ENCODE peak calls at places on chromosome 9, in seven cellular contexts. One of them, this sample, is unnamed.

GRCh38 chr9:126058631-126059030 is 268.0 kb upstream of the MVB12B start:
- DNase-seq in stromal cell of bone marrow: no peak
- DNase-seq in anterior cingulate cortex: no peak
- DNase-seq in ACHN: no peak
- DNase-seq in esophagus muscularis mucosa: no peak
- DNase-seq in ureter: no peak
- DNase-seq in stimulated activated CD4-positive, alpha-beta T cell treated with anti-CD3 and anti-CD28 coated beads, Interleukin-1b, Interleukin-23, amount 100 ng/mL, for 1 hour: no peak
- DNase-seq in this sample: no peak

GRCh38 chr9:130766904-130767262 is 68.2 kb upstream of the ABL1 start:
- DNase-seq in stromal cell of bone marrow: no peak
- DNase-seq in anterior cingulate cortex: no peak
- DNase-seq in ACHN: no peak
- DNase-seq in esophagus muscularis mucosa: no peak
- DNase-seq in ureter: no peak
- DNase-seq in stimulated activated CD4-positive, alpha-beta T cell treated with anti-CD3 and anti-CD28 coated beads, Interleukin-1b, Interleukin-23, amount 100 ng/mL, for 1 hour: no peak
- DNase-seq in this sample: no peak

GRCh38 chr9:72588336-72588735 is 66.9 kb downstream of the TMC1 start:
- DNase-seq in stromal cell of bone marrow: no peak
- DNase-seq in anterior cingulate cortex: peak
- DNase-seq in ACHN: no peak
- DNase-seq in esophagus muscularis mucosa: no peak
- DNase-seq in ureter: no peak
- DNase-seq in stimulated activated CD4-positive, alpha-beta T cell treated with anti-CD3 and anti-CD28 coated beads, Interleukin-1b, Interleukin-23, amount 100 ng/mL, for 1 hour: no peak
- DNase-seq in this sample: no peak

GRCh38 chr9:1050125-1050895 is at the start of gene DMRT2:
- DNase-seq in stromal cell of bone marrow: peak
- DNase-seq in anterior cingulate cortex: peak
- DNase-seq in ACHN: peak
- DNase-seq in esophagus muscularis mucosa: peak
- DNase-seq in ureter: peak
- DNase-seq in stimulated activated CD4-positive, alpha-beta T cell treated with anti-CD3 and anti-CD28 coated beads, Interleukin-1b, Interleukin-23, amount 100 ng/mL, for 1 hour: no peak
- DNase-seq in this sample: peak

GRCh38 chr9:77156646-77157371 is 20.5 kb upstream of the VPS13A start:
- DNase-seq in stromal cell of bone marrow: no peak
- DNase-seq in anterior cingulate cortex: no peak
- DNase-seq in ACHN: no peak
- DNase-seq in esophagus muscularis mucosa: no peak
- DNase-seq in ureter: no peak
- DNase-seq in stimulated activated CD4-positive, alpha-beta T cell treated with anti-CD3 and anti-CD28 coated beads, Interleukin-1b, Interleukin-23, amount 100 ng/mL, for 1 hour: no peak
- DNase-seq in this sample: no peak

GRCh38 chr9:82763631-82764030 is 299.3 kb downstream of the RASEF start:
- DNase-seq in stromal cell of bone marrow: no peak
- DNase-seq in anterior cingulate cortex: no peak
- DNase-seq in ACHN: no peak
- DNase-seq in esophagus muscularis mucosa: no peak
- DNase-seq in ureter: no peak
- DNase-seq in stimulated activated CD4-positive, alpha-beta T cell treated with anti-CD3 and anti-CD28 coated beads, Interleukin-1b, Interleukin-23, amount 100 ng/mL, for 1 hour: no peak
- DNase-seq in this sample: no peak

GRCh38 chr9:112012026-112012902 is 115.7 kb downstream of the UGCG start:
- DNase-seq in stromal cell of bone marrow: peak
- DNase-seq in anterior cingulate cortex: peak
- DNase-seq in ACHN: peak
- DNase-seq in esophagus muscularis mucosa: no peak
- DNase-seq in ureter: peak
- DNase-seq in stimulated activated CD4-positive, alpha-beta T cell treated with anti-CD3 and anti-CD28 coated beads, Interleukin-1b, Interleukin-23, amount 100 ng/mL, for 1 hour: no peak
- DNase-seq in this sample: peak

GRCh38 chr9:38224941-38225340 is 155.9 kb upstream of the SHB start:
- DNase-seq in stromal cell of bone marrow: no peak
- DNase-seq in anterior cingulate cortex: no peak
- DNase-seq in ACHN: no peak
- DNase-seq in esophagus muscularis mucosa: no peak
- DNase-seq in ureter: peak
- DNase-seq in stimulated activated CD4-positive, alpha-beta T cell treated with anti-CD3 and anti-CD28 coated beads, Interleukin-1b, Interleukin-23, amount 100 ng/mL, for 1 hour: no peak
- DNase-seq in this sample: no peak

GRCh38 chr9:2469681-2470141 is 151.9 kb upstream of the VLDLR start:
- DNase-seq in stromal cell of bone marrow: no peak
- DNase-seq in anterior cingulate cortex: no peak
- DNase-seq in ACHN: peak
- DNase-seq in esophagus muscularis mucosa: no peak
- DNase-seq in ureter: no peak
- DNase-seq in stimulated activated CD4-positive, alpha-beta T cell treated with anti-CD3 and anti-CD28 coated beads, Interleukin-1b, Interleukin-23, amount 100 ng/mL, for 1 hour: no peak
- DNase-seq in this sample: peak

GRCh38 chr9:114316605-114317230 is 6.2 kb upstream of the ORM1 start:
- DNase-seq in stromal cell of bone marrow: no peak
- DNase-seq in anterior cingulate cortex: no peak
- DNase-seq in ACHN: no peak
- DNase-seq in esophagus muscularis mucosa: no peak
- DNase-seq in ureter: peak
- DNase-seq in stimulated activated CD4-positive, alpha-beta T cell treated with anti-CD3 and anti-CD28 coated beads, Interleukin-1b, Interleukin-23, amount 100 ng/mL, for 1 hour: no peak
- DNase-seq in this sample: no peak

GRCh38 chr9:20139755-20140154 is 350.9 kb upstream of the SLC24A2 start:
- DNase-seq in stromal cell of bone marrow: no peak
- DNase-seq in anterior cingulate cortex: no peak
- DNase-seq in ACHN: no peak
- DNase-seq in esophagus muscularis mucosa: no peak
- DNase-seq in ureter: no peak
- DNase-seq in stimulated activated CD4-positive, alpha-beta T cell treated with anti-CD3 and anti-CD28 coated beads, Interleukin-1b, Interleukin-23, amount 100 ng/mL, for 1 hour: no peak
- DNase-seq in this sample: no peak

GRCh38 chr9:81855538-81855937 is 72.7 kb upstream of the SPATA31D4 start:
- DNase-seq in stromal cell of bone marrow: no peak
- DNase-seq in anterior cingulate cortex: no peak
- DNase-seq in ACHN: no peak
- DNase-seq in esophagus muscularis mucosa: no peak
- DNase-seq in ureter: no peak
- DNase-seq in stimulated activated CD4-positive, alpha-beta T cell treated with anti-CD3 and anti-CD28 coated beads, Interleukin-1b, Interleukin-23, amount 100 ng/mL, for 1 hour: no peak
- DNase-seq in this sample: no peak

GRCh38 chr9:18905033-18905882 is 127.8 kb downstream of the SAXO1 start:
- DNase-seq in stromal cell of bone marrow: no peak
- DNase-seq in anterior cingulate cortex: no peak
- DNase-seq in ACHN: peak
- DNase-seq in esophagus muscularis mucosa: peak
- DNase-seq in ureter: peak
- DNase-seq in stimulated activated CD4-positive, alpha-beta T cell treated with anti-CD3 and anti-CD28 coated beads, Interleukin-1b, Interleukin-23, amount 100 ng/mL, for 1 hour: no peak
- DNase-seq in this sample: no peak

GRCh38 chr9:110179734-110180133 is 28.2 kb downstream of the C9orf152 start:
- DNase-seq in stromal cell of bone marrow: peak
- DNase-seq in anterior cingulate cortex: no peak
- DNase-seq in ACHN: peak
- DNase-seq in esophagus muscularis mucosa: no peak
- DNase-seq in ureter: no peak
- DNase-seq in stimulated activated CD4-positive, alpha-beta T cell treated with anti-CD3 and anti-CD28 coated beads, Interleukin-1b, Interleukin-23, amount 100 ng/mL, for 1 hour: no peak
- DNase-seq in this sample: peak

GRCh38 chr9:131608469-131609115 is 63.3 kb downstream of the PRRT1B start:
- DNase-seq in stromal cell of bone marrow: peak
- DNase-seq in anterior cingulate cortex: peak
- DNase-seq in ACHN: peak
- DNase-seq in esophagus muscularis mucosa: peak
- DNase-seq in ureter: peak
- DNase-seq in stimulated activated CD4-positive, alpha-beta T cell treated with anti-CD3 and anti-CD28 coated beads, Interleukin-1b, Interleukin-23, amount 100 ng/mL, for 1 hour: no peak
- DNase-seq in this sample: peak

GRCh38 chr9:134365791-134366222 is 39.6 kb downstream of the RXRA start:
- DNase-seq in stromal cell of bone marrow: no peak
- DNase-seq in anterior cingulate cortex: no peak
- DNase-seq in ACHN: no peak
- DNase-seq in esophagus muscularis mucosa: peak
- DNase-seq in ureter: peak
- DNase-seq in stimulated activated CD4-positive, alpha-beta T cell treated with anti-CD3 and anti-CD28 coated beads, Interleukin-1b, Interleukin-23, amount 100 ng/mL, for 1 hour: no peak
- DNase-seq in this sample: peak

GRCh38 chr9:118651511-118651910 is 717.7 kb downstream of the BRINP1 start:
- DNase-seq in stromal cell of bone marrow: no peak
- DNase-seq in anterior cingulate cortex: no peak
- DNase-seq in ACHN: no peak
- DNase-seq in esophagus muscularis mucosa: no peak
- DNase-seq in ureter: no peak
- DNase-seq in stimulated activated CD4-positive, alpha-beta T cell treated with anti-CD3 and anti-CD28 coated beads, Interleukin-1b, Interleukin-23, amount 100 ng/mL, for 1 hour: no peak
- DNase-seq in this sample: no peak

GRCh38 chr9:116008278-116008677 is 145.3 kb upstream of the PAPPA start:
- DNase-seq in stromal cell of bone marrow: no peak
- DNase-seq in anterior cingulate cortex: no peak
- DNase-seq in ACHN: peak
- DNase-seq in esophagus muscularis mucosa: no peak
- DNase-seq in ureter: no peak
- DNase-seq in stimulated activated CD4-positive, alpha-beta T cell treated with anti-CD3 and anti-CD28 coated beads, Interleukin-1b, Interleukin-23, amount 100 ng/mL, for 1 hour: no peak
- DNase-seq in this sample: peak

GRCh38 chr9:98808411-98808815 is 943 bp downstream of the GALNT12 start:
- DNase-seq in stromal cell of bone marrow: no peak
- DNase-seq in anterior cingulate cortex: no peak
- DNase-seq in ACHN: peak
- DNase-seq in esophagus muscularis mucosa: no peak
- DNase-seq in ureter: peak
- DNase-seq in stimulated activated CD4-positive, alpha-beta T cell treated with anti-CD3 and anti-CD28 coated beads, Interleukin-1b, Interleukin-23, amount 100 ng/mL, for 1 hour: no peak
- DNase-seq in this sample: peak